ENCODE peak calls at places on chromosomes 12 and 14, in eight cellular contexts. L, D, A, Q, Y, F, R and O are unnamed samples.

GRCh38 chr12:70028918-70029317 is 203.9 kb downstream of the MYRFL start:
- DNase-seq in L (no peak), D (no peak), A (no peak), Q (no peak), Y (no peak), F (no peak), R (no peak), O (no peak)

GRCh38 chr12:50637870-50638481 is 125.9 kb upstream of the ATF1 start:
- DNase-seq in L (no peak), D (no peak), A (peak), Q (peak), Y (peak), F (no peak), R (no peak), O (peak)

GRCh38 chr12:106582661-106583577 is at the start of gene RFX4:
- DNase-seq in L (peak), D (no peak), A (peak), Q (no peak), Y (peak), F (no peak), R (no peak), O (no peak)

GRCh38 chr12:51351913-51352532 is 5.5 kb upstream of the CELA1 start:
- DNase-seq in L (peak), D (peak), A (peak), Q (peak), Y (no peak), F (no peak), R (no peak), O (peak)

GRCh38 chr14:94591073-94591472 is 9.8 kb downstream of the SERPINA5 start:
- DNase-seq in L (no peak), D (no peak), A (no peak), Q (no peak), Y (no peak), F (peak), R (no peak), O (no peak)

GRCh38 chr14:58298880-58299664 is 717 bp downstream of the ARID4A start:
- DNase-seq in L (no peak), D (peak), A (peak), Q (no peak), Y (peak), F (peak), R (no peak), O (peak)

GRCh38 chr14:88987516-88987915 is 163.1 kb downstream of the TTC8 start:
- DNase-seq in L (no peak), D (no peak), A (no peak), Q (no peak), Y (no peak), F (no peak), R (no peak), O (no peak)

GRCh38 chr12:57464569-57464968 is 5.0 kb downstream of the GLI1 start:
- DNase-seq in L (no peak), D (no peak), A (no peak), Q (no peak), Y (no peak), F (no peak), R (no peak), O (no peak)

GRCh38 chr12:32586390-32586789 is 92.7 kb upstream of the DNM1L start:
- DNase-seq in L (no peak), D (no peak), A (no peak), Q (no peak), Y (no peak), F (no peak), R (no peak), O (no peak)

GRCh38 chr12:94597268-94597667 is 53.1 kb downstream of the TMCC3 start:
- DNase-seq in L (no peak), D (no peak), A (no peak), Q (no peak), Y (no peak), F (no peak), R (no peak), O (no peak)

GRCh38 chr12:50551866-50552265 is 47.1 kb downstream of the DIP2B start:
- DNase-seq in L (no peak), D (no peak), A (no peak), Q (no peak), Y (no peak), F (no peak), R (no peak), O (no peak)

GRCh38 chr12:126157575-126157966 is 1092.3 kb downstream of the AACS start:
- DNase-seq in L (no peak), D (no peak), A (no peak), Q (no peak), Y (no peak), F (no peak), R (no peak), O (no peak)

GRCh38 chr12:104653730-104654328 is 197.1 kb downstream of the CHST11 start:
- DNase-seq in L (no peak), D (peak), A (peak), Q (no peak), Y (no peak), F (no peak), R (no peak), O (peak)

GRCh38 chr12:47226199-47226598 is 146.4 kb upstream of the AMIGO2 start:
- DNase-seq in L (no peak), D (no peak), A (no peak), Q (no peak), Y (no peak), F (no peak), R (no peak), O (no peak)

GRCh38 chr12:6069452-6070093 is 54.9 kb downstream of the VWF start:
- DNase-seq in L (no peak), D (peak), A (no peak), Q (peak), Y (no peak), F (no peak), R (no peak), O (no peak)

GRCh38 chr14:78611796-78612571 is 441.8 kb downstream of the NRXN3 start:
- DNase-seq in L (no peak), D (no peak), A (no peak), Q (no peak), Y (no peak), F (no peak), R (no peak), O (no peak)

GRCh38 chr12:81078469-81079196 is 754 bp downstream of the ACSS3 start:
- DNase-seq in L (no peak), D (no peak), A (peak), Q (no peak), Y (no peak), F (no peak), R (no peak), O (no peak)

GRCh38 chr14:53247596-53248370 is 94.7 kb upstream of the DDHD1 start:
- DNase-seq in L (no peak), D (no peak), A (no peak), Q (no peak), Y (no peak), F (no peak), R (no peak), O (no peak)

GRCh38 chr12:5171701-5172100 is 128.0 kb downstream of the KCNA5 start:
- DNase-seq in L (no peak), D (no peak), A (peak), Q (no peak), Y (no peak), F (no peak), R (no peak), O (no peak)

GRCh38 chr14:22084393-22085281 is 411.0 kb upstream of the OR4E1 start:
- DNase-seq in L (no peak), D (no peak), A (peak), Q (no peak), Y (peak), F (no peak), R (no peak), O (peak)